ENCODE peak calls at places on chromosomes 12 and 14, in seven cellular contexts. E is H54, D is tibial nerve, C is K562, Z is transverse colon, Y is ovary, A is A549. K is an unnamed sample.
A peak's percentile ranks its signal among the peaks of the same experiment; 100 is the strongest.

GRCh38 chr12:108374596-108375320 is 35.6 kb upstream of the CMKLR1 start:
- DNase-seq in E (no peak), D (no peak), C (no peak), Z (no peak), Y (no peak), A (no peak), K (no peak)

GRCh38 chr14:81464253-81465001 is 64.3 kb upstream of the STON2 start:
- DNase-seq in E (peak; percentile 11), D (no peak), C (peak; percentile 41), Z (peak; percentile 54), Y (no peak), A (peak; percentile 60), K (peak; percentile 60)

GRCh38 chr14:80146941-80147340 is 64.4 kb downstream of the DIO2 start:
- DNase-seq in E (no peak), D (no peak), C (no peak), Z (no peak), Y (no peak), A (no peak), K (no peak)

GRCh38 chr12:72017054-72017651 is 78.5 kb downstream of the TPH2 start:
- DNase-seq in E (peak; percentile 37), D (peak; percentile 47), C (peak; percentile 71), Z (peak; percentile 71), Y (peak; percentile 47), A (peak; percentile 51), K (peak; percentile 75)

GRCh38 chr12:114667669-114668150 is 16.3 kb downstream of the TBX3 start:
- DNase-seq in E (no peak), D (no peak), C (no peak), Z (no peak), Y (no peak), A (no peak), K (no peak)

GRCh38 chr12:54603173-54603814 is 14.8 kb upstream of the PPP1R1A start:
- DNase-seq in E (peak; percentile 68), D (peak; percentile 51), C (peak; percentile 77), Z (peak; percentile 59), Y (peak; percentile 64), A (peak; percentile 87), K (peak; percentile 80)

GRCh38 chr12:14394317-14395058 is 29.0 kb downstream of the ATF7IP start:
- DNase-seq in E (no peak), D (no peak), C (peak; percentile 46), Z (no peak), Y (no peak), A (peak; percentile 57), K (peak; percentile 78)

GRCh38 chr12:105492591-105492990 is 162.1 kb downstream of the C12orf75 start:
- DNase-seq in E (no peak), D (no peak), C (no peak), Z (no peak), Y (no peak), A (no peak), K (no peak)

GRCh38 chr12:46266869-46267617 is 1.8 kb downstream of the SLC38A1 start:
- DNase-seq in E (no peak), D (no peak), C (no peak), Z (peak; percentile 71), Y (peak; percentile 54), A (peak; percentile 24), K (peak; percentile 74)

GRCh38 chr12:124754949-124755800 is 108.5 kb downstream of the SCARB1 start:
- DNase-seq in E (no peak), D (peak; percentile 84), C (no peak), Z (peak; percentile 73), Y (peak; percentile 80), A (no peak), K (peak; percentile 99)

GRCh38 chr14:22218729-22219128 is 370.3 kb downstream of the DAD1 start:
- DNase-seq in E (no peak), D (no peak), C (no peak), Z (no peak), Y (no peak), A (no peak), K (no peak)

GRCh38 chr12:98741615-98742265 is 96.7 kb downstream of the APAF1 start:
- DNase-seq in E (no peak), D (no peak), C (no peak), Z (no peak), Y (no peak), A (no peak), K (no peak)

GRCh38 chr12:26400627-26401026 is 205.3 kb downstream of the SSPN start:
- DNase-seq in E (no peak), D (no peak), C (no peak), Z (no peak), Y (no peak), A (no peak), K (no peak)

GRCh38 chr14:50342211-50343080 is 30.3 kb downstream of the DMAC2L start:
- DNase-seq in E (no peak), D (peak; percentile 59), C (peak; percentile 43), Z (peak; percentile 45), Y (peak; percentile 70), A (peak; percentile 21), K (no peak)

GRCh38 chr14:74575936-74576335 is 36.1 kb downstream of the LTBP2 start:
- DNase-seq in E (no peak), D (no peak), C (no peak), Z (no peak), Y (peak; percentile 15), A (no peak), K (no peak)

GRCh38 chr12:118061011-118061875 is at the start of gene WSB2:
- DNase-seq in E (peak; percentile 35), D (peak; percentile 69), C (peak; percentile 92), Z (peak; percentile 75), Y (peak; percentile 89), A (peak; percentile 56), K (peak; percentile 59)

GRCh38 chr14:105143451-105144230 is 24.9 kb downstream of the JAG2 start:
- DNase-seq in E (no peak), D (no peak), C (no peak), Z (peak; percentile 4), Y (no peak), A (no peak), K (no peak)

GRCh38 chr12:95265765-95266164 is 48.2 kb downstream of the VEZT start:
- DNase-seq in E (no peak), D (no peak), C (no peak), Z (no peak), Y (no peak), A (no peak), K (no peak)

GRCh38 chr12:100793182-100793581 is 1.4 kb upstream of the ANO4 start:
- DNase-seq in E (no peak), D (no peak), C (no peak), Z (no peak), Y (no peak), A (no peak), K (no peak)

GRCh38 chr12:124515981-124516380 is 51.4 kb downstream of the NCOR2 start:
- DNase-seq in E (no peak), D (no peak), C (no peak), Z (no peak), Y (no peak), A (no peak), K (no peak)

DNA sequence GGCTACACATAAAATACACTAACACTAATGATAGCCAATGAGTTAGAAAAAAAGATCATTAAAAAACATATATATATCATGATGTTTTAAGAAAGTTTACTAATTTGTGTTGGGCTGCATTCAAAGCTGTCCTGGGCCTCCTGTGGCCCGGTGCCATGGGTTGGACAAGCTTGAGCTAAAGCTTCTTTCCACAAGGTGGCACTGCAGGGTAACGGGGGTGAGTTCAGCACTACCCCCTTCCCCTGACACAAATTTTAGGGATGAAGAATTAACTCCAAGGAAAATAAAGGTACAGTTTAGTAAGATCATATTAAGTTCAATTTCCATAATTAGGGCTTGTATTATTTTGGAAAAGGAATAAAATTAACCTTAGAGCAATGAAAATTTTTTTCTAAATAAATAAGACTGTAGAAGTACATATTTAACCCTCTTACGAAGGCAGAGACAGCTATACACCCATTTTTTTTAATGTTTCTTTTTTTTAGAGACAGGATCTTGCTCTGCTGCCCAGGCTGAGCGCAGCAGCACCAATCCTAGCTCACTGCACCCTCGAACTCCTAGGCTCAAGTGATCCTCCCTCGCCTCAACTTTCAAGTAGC is 38.9 kb downstream of the PPP1R13B start:
- DNase-seq in E (peak; percentile 26), D (peak; percentile 54), C (peak; percentile 55), Z (peak; percentile 78), Y (peak; percentile 88), A (peak; percentile 55), K (peak; percentile 63)
- TF ChIP-seq POLR2A in E (no peak), D (no peak), C (no peak), Z (no peak), Y (peak; percentile 11), A (no peak), K (no peak)

GRCh38 chr12:51424094-51424661 is 453 bp upstream of the SLC4A8 start:
- DNase-seq in E (no peak), D (no peak), C (no peak), Z (no peak), Y (no peak), A (no peak), K (no peak)

GRCh38 chr12:51428256-51428655 is 3.6 kb downstream of the SLC4A8 start:
- DNase-seq in E (no peak), D (no peak), C (no peak), Z (no peak), Y (no peak), A (no peak), K (no peak)

GRCh38 chr12:51421266-51421884 is 3.3 kb upstream of the SLC4A8 start:
- DNase-seq in E (peak; percentile 33), D (no peak), C (peak; percentile 45), Z (peak; percentile 46), Y (peak; percentile 43), A (peak; percentile 60), K (peak; percentile 71)

GRCh38 chr12:51429705-51430104 is 5.1 kb downstream of the SLC4A8 start:
- DNase-seq in E (no peak), D (no peak), C (no peak), Z (no peak), Y (no peak), A (no peak), K (no peak)

GRCh38 chr12:51424662-51425539 is at the start of gene SLC4A8:
- DNase-seq in E (peak; percentile 94), D (peak; percentile 24), C (peak; percentile 95), Z (peak; percentile 78), Y (peak; percentile 97), A (peak; percentile 96), K (peak; percentile 61)
- TF ChIP-seq POLR2A in E (peak; percentile 39), D (no peak), C (no peak), Z (no peak), Y (no peak), A (no peak), K (no peak)

GRCh38 chr12:228846-229200 is 14.9 kb upstream of the SLC6A12 start:
- DNase-seq in E (no peak), D (no peak), C (no peak), Z (no peak), Y (no peak), A (no peak), K (no peak)

GRCh38 chr12:232731-233614 is 19.0 kb upstream of the SLC6A12 start:
- DNase-seq in E (no peak), D (no peak), C (no peak), Z (no peak), Y (no peak), A (no peak), K (peak; percentile 89)

GRCh38 chr12:233615-233968 is 19.6 kb upstream of the SLC6A12 start:
- DNase-seq in E (no peak), D (no peak), C (no peak), Z (no peak), Y (no peak), A (no peak), K (no peak)

GRCh38 chr12:229441-230191 is 15.7 kb upstream of the SLC6A12 start:
- DNase-seq in E (no peak), D (no peak), C (no peak), Z (no peak), Y (no peak), A (no peak), K (no peak)

GRCh38 chr12:230925-231671 is 17.1 kb upstream of the SLC6A12 start:
- DNase-seq in E (no peak), D (no peak), C (no peak), Z (no peak), Y (no peak), A (no peak), K (no peak)
- TF ChIP-seq POLR2A in E (no peak), D (no peak), C (no peak), Z (no peak), Y (no peak), A (no peak), K (no peak)

GRCh38 chr12:126228936-126229335 is 1163.7 kb downstream of the AACS start:
- DNase-seq in E (no peak), D (no peak), C (no peak), Z (no peak), Y (no peak), A (no peak), K (no peak)
- TF ChIP-seq POLR2A in E (no peak), D (no peak), C (no peak), Z (no peak), Y (no peak), A (no peak), K (no peak)